ENCODE peak calls at places on chromosomes 1 and 21, in six cellular contexts. R is activated CD4-positive, alpha-beta T cell treated with anti-CD3 and anti-CD28 coated beads for 4 hours; H is AG08395; S is Daoy; Z is keratinocyte; G is Caki2. X is an unnamed sample.
A peak's percentile ranks its signal among the peaks of the same experiment; 100 is the strongest.

GRCh38 chr1:239174880-239175279 is 211.5 kb upstream of the CHRM3 start:
- DNase-seq in R (no peak), H (no peak), S (no peak), Z (no peak), G (no peak), X (no peak)

GRCh38 chr1:68229927-68230812 is 2.2 kb downstream of the WLS start:
- DNase-seq in R (no peak), H (no peak), S (peak; percentile 36), Z (no peak), G (no peak), X (peak; percentile 27)

GRCh38 chr1:10380594-10381275 is 18.1 kb upstream of the PGD start:
- DNase-seq in R (no peak), H (peak; percentile 85), S (peak; percentile 86), Z (no peak), G (peak; percentile 54), X (peak; percentile 77)

GRCh38 chr21:31780944-31781343 is 49.0 kb upstream of the SCAF4 start:
- DNase-seq in R (no peak), H (no peak), S (no peak), Z (no peak), G (peak; percentile 7), X (no peak)

GRCh38 chr1:154539486-154540483 is 18.7 kb downstream of the UBE2Q1 start:
- DNase-seq in R (no peak), H (no peak), S (no peak), Z (no peak), G (no peak), X (no peak)

GRCh38 chr1:32400876-32401631 is 6.8 kb upstream of the BSDC1 start:
- DNase-seq in R (peak; percentile 43), H (peak; percentile 97), S (peak; percentile 82), Z (peak; percentile 59), G (peak; percentile 59), X (peak; percentile 94)

GRCh38 chr21:45310446-45310845 is 22.8 kb upstream of the POFUT2 start:
- DNase-seq in R (no peak), H (no peak), S (no peak), Z (no peak), G (no peak), X (no peak)

GRCh38 chr1:29157269-29157601 is 24.5 kb downstream of the SRSF4 start:
- DNase-seq in R (no peak), H (no peak), S (no peak), Z (no peak), G (no peak), X (no peak)

GRCh38 chr1:109732390-109732763 is 8.5 kb downstream of the GSTM3 start:
- DNase-seq in R (no peak), H (no peak), S (no peak), Z (no peak), G (no peak), X (no peak)

GRCh38 chr1:24857528-24858133 is 72.4 kb downstream of the RUNX3 start:
- DNase-seq in R (no peak), H (no peak), S (no peak), Z (no peak), G (no peak), X (no peak)

GRCh38 chr1:19775831-19776230 is 23.9 kb downstream of the TMCO4 start:
- DNase-seq in R (no peak), H (no peak), S (no peak), Z (no peak), G (no peak), X (no peak)

GRCh38 chr1:47917696-47918095 is 79.5 kb downstream of the TRABD2B start:
- DNase-seq in R (no peak), H (no peak), S (no peak), Z (no peak), G (no peak), X (no peak)

GRCh38 chr1:15848143-15848928 is 829 bp downstream of the SPEN start:
- DNase-seq in R (peak; percentile 36), H (no peak), S (peak; percentile 60), Z (no peak), G (no peak), X (peak; percentile 17)

GRCh38 chr1:32817815-32818786 is 648 bp downstream of the S100PBP start:
- DNase-seq in R (peak; percentile 28), H (peak; percentile 64), S (peak; percentile 76), Z (no peak), G (peak; percentile 82), X (peak; percentile 82)

GRCh38 chr1:172460901-172461315 is 17.0 kb upstream of the PIGC start:
- DNase-seq in R (no peak), H (no peak), S (no peak), Z (no peak), G (no peak), X (peak; percentile 36)

GRCh38 chr1:161172776-161173376 is 4.4 kb downstream of the B4GALT3 start:
- DNase-seq in R (no peak), H (peak; percentile 84), S (no peak), Z (no peak), G (no peak), X (peak; percentile 41)

GRCh38 chr1:19640363-19641316 is 3.5 kb upstream of the NBL1 start:
- DNase-seq in R (no peak), H (peak; percentile 29), S (peak; percentile 59), Z (peak; percentile 63), G (peak; percentile 56), X (peak; percentile 72)

GRCh38 chr1:20366766-20367602 is 76.3 kb downstream of the VWA5B1 start:
- DNase-seq in R (no peak), H (peak; percentile 66), S (peak; percentile 84), Z (no peak), G (peak; percentile 21), X (peak; percentile 67)

GRCh38 chr21:44547656-44548331 is 3.5 kb downstream of the KRTAP10-2 start:
- DNase-seq in R (peak; percentile 12), H (no peak), S (no peak), Z (no peak), G (no peak), X (no peak)